ENCODE peak calls at places on chromosomes 11 and 22, in six cellular contexts. C is CD8-positive, alpha-beta memory T cell; L is ELR; N is EL; E is tibial artery; D is NCI-H69. M is an unnamed sample.

GRCh38 chr11:66080055-66080817 is 10.2 kb downstream of the PACS1 start:
- DNase-seq in C (peak), L (peak), N (peak), E (peak), D (peak), M (peak)

GRCh38 chr22:34160117-34160758 is 240.0 kb upstream of the LARGE1 start:
- DNase-seq in C (no peak), L (no peak), N (no peak), E (no peak), D (no peak), M (no peak)

GRCh38 chr11:64851831-64852337 is 7.4 kb upstream of the CDC42BPG start:
- DNase-seq in C (peak), L (peak), N (no peak), E (no peak), D (no peak), M (no peak)

GRCh38 chr11:69542314-69543168 is 61.1 kb downstream of the LINC01488 start:
- DNase-seq in C (no peak), L (no peak), N (peak), E (no peak), D (no peak), M (no peak)

GRCh38 chr22:42459273-42460040 is 27.3 kb upstream of the NFAM1 start:
- DNase-seq in C (no peak), L (no peak), N (no peak), E (no peak), D (no peak), M (no peak)

GRCh38 chr11:67298786-67299185 is 4.5 kb upstream of the SSH3 start:
- DNase-seq in C (no peak), L (no peak), N (no peak), E (no peak), D (no peak), M (no peak)

GRCh38 chr11:20066013-20066782 is 94.1 kb downstream of the DBX1 start:
- DNase-seq in C (no peak), L (no peak), N (no peak), E (no peak), D (peak), M (no peak)

GRCh38 chr11:9922806-9923205 is 258.9 kb downstream of the SWAP70 start:
- DNase-seq in C (no peak), L (peak), N (peak), E (no peak), D (no peak), M (no peak)

GRCh38 chr11:64056213-64056785 is 20.6 kb downstream of the FLRT1 start:
- DNase-seq in C (no peak), L (no peak), N (no peak), E (no peak), D (peak), M (no peak)

GRCh38 chr11:68521962-68522626 is 61.5 kb downstream of the PPP6R3 start:
- DNase-seq in C (no peak), L (no peak), N (no peak), E (no peak), D (no peak), M (no peak)

GRCh38 chr11:58787903-58788302 is 56.2 kb upstream of the GLYAT start:
- DNase-seq in C (no peak), L (peak), N (peak), E (no peak), D (no peak), M (no peak)

GRCh38 chr11:112762686-112763048 is 198.6 kb upstream of the NCAM1 start:
- DNase-seq in C (no peak), L (no peak), N (no peak), E (no peak), D (no peak), M (no peak)

M was measured in activated effector memory CD4-positive, alpha-beta T cell treated with Interleukin-2 at 50 U/mL for 16 hours.